ENCODE peak calls at places on chromosomes 12 and 14, in four cellular contexts. One of them, this sample, is unnamed.

GRCh38 chr12:47276253-47277070 is 196.7 kb upstream of the AMIGO2 start:
- DNase-seq in PC-9: peak
- DNase-seq in GM12865: peak
- DNase-seq in esophagus squamous epithelium: peak
- DNase-seq in this sample: peak

GRCh38 chr14:61256826-61257468 is 24.2 kb downstream of the TMEM30B start:
- DNase-seq in GM12865: no peak
- DNase-seq in esophagus squamous epithelium: no peak
- DNase-seq in PC-9: no peak
- DNase-seq in this sample: no peak

GRCh38 chr12:132491349-132491663 is 1.4 kb downstream of the FBRSL1 start:
- DNase-seq in esophagus squamous epithelium: no peak
- DNase-seq in PC-9: no peak
- DNase-seq in GM12865: no peak
- DNase-seq in this sample: no peak

GRCh38 chr12:77064891-77065360 is 443 bp downstream of the E2F7 start:
- DNase-seq in PC-9: no peak
- DNase-seq in esophagus squamous epithelium: no peak
- DNase-seq in GM12865: no peak
- DNase-seq in this sample: peak

GRCh38 chr12:122996621-122997342 is 16.3 kb downstream of the ARL6IP4 start:
- DNase-seq in esophagus squamous epithelium: no peak
- DNase-seq in PC-9: no peak
- DNase-seq in GM12865: no peak
- DNase-seq in this sample: no peak

GRCh38 chr14:102754370-102755262 is 22.6 kb upstream of the TRAF3 start:
- DNase-seq in GM12865: peak
- DNase-seq in PC-9: no peak
- DNase-seq in esophagus squamous epithelium: no peak
- DNase-seq in this sample: no peak

GRCh38 chr14:21264025-21264801 is 5.0 kb downstream of the HNRNPC start:
- DNase-seq in GM12865: peak
- DNase-seq in PC-9: peak
- DNase-seq in esophagus squamous epithelium: no peak
- DNase-seq in this sample: no peak

GRCh38 chr12:93776581-93777018 is 99.4 kb downstream of the CRADD start:
- DNase-seq in PC-9: no peak
- DNase-seq in GM12865: no peak
- DNase-seq in esophagus squamous epithelium: no peak
- DNase-seq in this sample: no peak

GRCh38 chr14:75905505-75905904 is 76.3 kb downstream of the TGFB3 start:
- DNase-seq in PC-9: no peak
- DNase-seq in esophagus squamous epithelium: no peak
- DNase-seq in GM12865: no peak
- DNase-seq in this sample: no peak

GRCh38 chr12:123267991-123268843 is 3.4 kb downstream of the CDK2AP1 start:
- DNase-seq in esophagus squamous epithelium: no peak
- DNase-seq in GM12865: no peak
- DNase-seq in PC-9: no peak
- DNase-seq in this sample: no peak

GRCh38 chr14:91258021-91258618 is 13.6 kb upstream of the GPR68 start:
- DNase-seq in esophagus squamous epithelium: no peak
- DNase-seq in GM12865: no peak
- DNase-seq in PC-9: no peak
- DNase-seq in this sample: no peak

GRCh38 chr12:14907953-14908352 is 22.3 kb upstream of the MGP start:
- DNase-seq in PC-9: no peak
- DNase-seq in GM12865: no peak
- DNase-seq in esophagus squamous epithelium: no peak
- DNase-seq in this sample: no peak

GRCh38 chr14:26415618-26416123 is 182.2 kb downstream of the NOVA1 start:
- DNase-seq in esophagus squamous epithelium: no peak
- DNase-seq in PC-9: no peak
- DNase-seq in GM12865: no peak
- DNase-seq in this sample: no peak

GRCh38 chr14:88352299-88353097 is 29.4 kb upstream of the KCNK10 start:
- DNase-seq in esophagus squamous epithelium: no peak
- DNase-seq in GM12865: no peak
- DNase-seq in PC-9: no peak
- DNase-seq in this sample: peak